ENCODE peak calls at places on chromosome 17, in nine cellular contexts. One of them, this sample, is unnamed.

GRCh38 chr17:81246679-81247338 is 7.7 kb downstream of the NDUFAF8 start:
- DNase-seq in thyroid gland: no peak
- DNase-seq in uterus: no peak
- DNase-seq in A549: no peak
- DNase-seq in pancreas: no peak
- DNase-seq in neuronal stem cell: no peak
- DNase-seq in heart right ventricle: peak; percentile 13
- DNase-seq in lower lobe of right lung: peak; percentile 44
- DNase-seq in mesenchymal stem cell: no peak
- DNase-seq in this sample: no peak

GRCh38 chr17:65530158-65530984 is 31.1 kb downstream of the AXIN2 start:
- DNase-seq in A549: no peak
- DNase-seq in neuronal stem cell: no peak
- DNase-seq in mesenchymal stem cell: no peak
- DNase-seq in lower lobe of right lung: no peak
- DNase-seq in uterus: no peak
- DNase-seq in pancreas: no peak
- DNase-seq in thyroid gland: peak; percentile 91
- DNase-seq in heart right ventricle: no peak
- DNase-seq in this sample: no peak

GRCh38 chr17:80261159-80261894 is 675 bp downstream of the RNF213 start:
- DNase-seq in neuronal stem cell: peak; percentile 79
- DNase-seq in thyroid gland: peak; percentile 66
- DNase-seq in lower lobe of right lung: peak; percentile 71
- DNase-seq in A549: peak; percentile 75
- DNase-seq in heart right ventricle: peak; percentile 66
- DNase-seq in uterus: peak; percentile 59
- DNase-seq in pancreas: peak; percentile 66
- DNase-seq in mesenchymal stem cell: peak; percentile 60
- DNase-seq in this sample: peak; percentile 49

GRCh38 chr17:63387941-63388340 is 58.2 kb downstream of the CYB561 start:
- DNase-seq in heart right ventricle: no peak
- DNase-seq in thyroid gland: no peak
- DNase-seq in mesenchymal stem cell: no peak
- DNase-seq in uterus: no peak
- DNase-seq in lower lobe of right lung: no peak
- DNase-seq in neuronal stem cell: no peak
- DNase-seq in pancreas: no peak
- DNase-seq in A549: no peak
- DNase-seq in this sample: no peak

GRCh38 chr17:915416-916201 is 64.0 kb downstream of the NXN start:
- DNase-seq in A549: no peak
- DNase-seq in lower lobe of right lung: no peak
- DNase-seq in uterus: no peak
- DNase-seq in thyroid gland: peak; percentile 44
- DNase-seq in neuronal stem cell: no peak
- DNase-seq in pancreas: no peak
- DNase-seq in mesenchymal stem cell: no peak
- DNase-seq in heart right ventricle: peak; percentile 30
- DNase-seq in this sample: no peak

GRCh38 chr17:22273308-22273707 is 581.0 kb downstream of the KCNJ18 start:
- DNase-seq in mesenchymal stem cell: no peak
- DNase-seq in neuronal stem cell: no peak
- DNase-seq in heart right ventricle: no peak
- DNase-seq in A549: no peak
- DNase-seq in lower lobe of right lung: no peak
- DNase-seq in pancreas: no peak
- DNase-seq in uterus: no peak
- DNase-seq in thyroid gland: no peak
- DNase-seq in this sample: no peak

GRCh38 chr17:51352798-51353197 is 92.5 kb downstream of the UTP18 start:
- DNase-seq in lower lobe of right lung: no peak
- DNase-seq in A549: no peak
- DNase-seq in thyroid gland: no peak
- DNase-seq in uterus: no peak
- DNase-seq in mesenchymal stem cell: no peak
- DNase-seq in pancreas: no peak
- DNase-seq in heart right ventricle: no peak
- DNase-seq in neuronal stem cell: no peak
- DNase-seq in this sample: no peak

GRCh38 chr17:73145641-73146040 is 19.2 kb upstream of the SSTR2 start:
- DNase-seq in uterus: no peak
- DNase-seq in mesenchymal stem cell: no peak
- DNase-seq in heart right ventricle: no peak
- DNase-seq in A549: no peak
- DNase-seq in lower lobe of right lung: no peak
- DNase-seq in pancreas: no peak
- DNase-seq in neuronal stem cell: no peak
- DNase-seq in thyroid gland: no peak
- DNase-seq in this sample: no peak

GRCh38 chr17:59811209-59811608 is 81.5 kb downstream of the TUBD1 start:
- DNase-seq in thyroid gland: no peak
- DNase-seq in pancreas: no peak
- DNase-seq in neuronal stem cell: no peak
- DNase-seq in mesenchymal stem cell: no peak
- DNase-seq in A549: no peak
- DNase-seq in uterus: no peak
- DNase-seq in heart right ventricle: no peak
- DNase-seq in lower lobe of right lung: no peak
- DNase-seq in this sample: no peak

GRCh38 chr17:45912319-45912718 is 18.0 kb downstream of the MAPT start:
- DNase-seq in thyroid gland: no peak
- DNase-seq in A549: no peak
- DNase-seq in lower lobe of right lung: no peak
- DNase-seq in neuronal stem cell: no peak
- DNase-seq in heart right ventricle: no peak
- DNase-seq in mesenchymal stem cell: no peak
- DNase-seq in pancreas: no peak
- DNase-seq in uterus: no peak
- DNase-seq in this sample: no peak

GRCh38 chr17:79125503-79125902 is 50.9 kb downstream of the ENGASE start:
- DNase-seq in uterus: no peak
- DNase-seq in thyroid gland: peak; percentile 40
- DNase-seq in lower lobe of right lung: no peak
- DNase-seq in A549: no peak
- DNase-seq in heart right ventricle: no peak
- DNase-seq in pancreas: no peak
- DNase-seq in mesenchymal stem cell: no peak
- DNase-seq in neuronal stem cell: no peak
- DNase-seq in this sample: no peak

GRCh38 chr17:81420769-81421462 is 25.7 kb downstream of the BAHCC1 start:
- DNase-seq in mesenchymal stem cell: no peak
- DNase-seq in heart right ventricle: peak; percentile 76
- DNase-seq in neuronal stem cell: no peak
- DNase-seq in uterus: peak; percentile 68
- DNase-seq in pancreas: peak; percentile 80
- DNase-seq in A549: no peak
- DNase-seq in thyroid gland: peak; percentile 84
- DNase-seq in lower lobe of right lung: peak; percentile 73
- DNase-seq in this sample: peak; percentile 82

GRCh38 chr17:1548032-1548431 is 14.6 kb downstream of the PITPNA start:
- DNase-seq in heart right ventricle: no peak
- DNase-seq in mesenchymal stem cell: no peak
- DNase-seq in uterus: no peak
- DNase-seq in pancreas: no peak
- DNase-seq in neuronal stem cell: no peak
- DNase-seq in A549: no peak
- DNase-seq in thyroid gland: no peak
- DNase-seq in lower lobe of right lung: no peak
- DNase-seq in this sample: no peak

GRCh38 chr17:27490391-27490790 is 34.1 kb downstream of the KSR1 start:
- DNase-seq in lower lobe of right lung: no peak
- DNase-seq in mesenchymal stem cell: no peak
- DNase-seq in heart right ventricle: no peak
- DNase-seq in A549: no peak
- DNase-seq in thyroid gland: no peak
- DNase-seq in neuronal stem cell: no peak
- DNase-seq in pancreas: no peak
- DNase-seq in uterus: no peak
- DNase-seq in this sample: no peak

GRCh38 chr17:77061711-77062110 is 79.1 kb upstream of the SEC14L1 start:
- DNase-seq in thyroid gland: peak; percentile 10
- DNase-seq in A549: no peak
- DNase-seq in uterus: no peak
- DNase-seq in pancreas: no peak
- DNase-seq in mesenchymal stem cell: no peak
- DNase-seq in heart right ventricle: no peak
- DNase-seq in neuronal stem cell: no peak
- DNase-seq in lower lobe of right lung: no peak
- DNase-seq in this sample: no peak

GRCh38 chr17:34916120-34916519 is 45.1 kb downstream of the CCT6B start:
- DNase-seq in thyroid gland: no peak
- DNase-seq in A549: no peak
- DNase-seq in neuronal stem cell: no peak
- DNase-seq in mesenchymal stem cell: no peak
- DNase-seq in uterus: no peak
- DNase-seq in pancreas: no peak
- DNase-seq in heart right ventricle: no peak
- DNase-seq in lower lobe of right lung: no peak
- DNase-seq in this sample: no peak

GRCh38 chr17:50785942-50786570 is 18.7 kb upstream of the ANKRD40CL start:
- DNase-seq in lower lobe of right lung: no peak
- DNase-seq in uterus: no peak
- DNase-seq in neuronal stem cell: no peak
- DNase-seq in thyroid gland: peak; percentile 52
- DNase-seq in mesenchymal stem cell: peak; percentile 70
- DNase-seq in A549: no peak
- DNase-seq in pancreas: peak; percentile 60
- DNase-seq in heart right ventricle: no peak
- DNase-seq in this sample: peak; percentile 29

GRCh38 chr17:68511254-68511670 is 968 bp upstream of the PRKAR1A start:
- DNase-seq in pancreas: no peak
- DNase-seq in lower lobe of right lung: no peak
- DNase-seq in neuronal stem cell: no peak
- DNase-seq in heart right ventricle: no peak
- DNase-seq in uterus: no peak
- DNase-seq in A549: peak; percentile 58
- DNase-seq in mesenchymal stem cell: peak; percentile 61
- DNase-seq in thyroid gland: no peak
- DNase-seq in this sample: no peak
- H3K4me3 ChIP-seq in pancreas: peak overlapping the region; percentile 90
- H3K4me3 ChIP-seq in lower lobe of right lung: peak overlapping the region; percentile 86
- H3K4me3 ChIP-seq in neuronal stem cell: peak overlapping the region; percentile 91
- H3K4me3 ChIP-seq in heart right ventricle: peak overlapping the region; percentile 89
- H3K4me3 ChIP-seq in uterus: peak overlapping the region; percentile 75
- H3K4me3 ChIP-seq in A549: peak overlapping the region; percentile 80
- H3K4me3 ChIP-seq in mesenchymal stem cell: peak overlapping the region; percentile 91
- H3K4me3 ChIP-seq in thyroid gland: peak overlapping the region; percentile 92
- H3K4me3 ChIP-seq in this sample: peak overlapping the region; percentile 83

GRCh38 chr17:55587608-55588139 is 76.4 kb upstream of the SMIM36 start:
- DNase-seq in A549: no peak
- DNase-seq in thyroid gland: no peak
- DNase-seq in lower lobe of right lung: no peak
- DNase-seq in uterus: peak; percentile 70
- DNase-seq in heart right ventricle: peak; percentile 24
- DNase-seq in mesenchymal stem cell: peak; percentile 82
- DNase-seq in pancreas: no peak
- DNase-seq in neuronal stem cell: no peak
- DNase-seq in this sample: no peak
- H3K9me3 ChIP-seq in A549: no peaks in the 10 kb centered on the region
- H3K9me3 ChIP-seq in thyroid gland: no peaks in the 10 kb centered on the region
- H3K9me3 ChIP-seq in lower lobe of right lung: no peaks in the 10 kb centered on the region
- H3K9me3 ChIP-seq in uterus: no peaks in the 10 kb centered on the region
- H3K9me3 ChIP-seq in heart right ventricle: no peaks in the 10 kb centered on the region
- H3K9me3 ChIP-seq in mesenchymal stem cell: no peaks in the 10 kb centered on the region
- H3K9me3 ChIP-seq in pancreas: no peaks in the 10 kb centered on the region
- H3K9me3 ChIP-seq in neuronal stem cell: no peaks in the 10 kb centered on the region
- H3K9me3 ChIP-seq in this sample: no peaks in the 10 kb centered on the region

GRCh38 chr17:82547981-82548380 is 28.4 kb downstream of the FOXK2 start:
- DNase-seq in thyroid gland: no peak
- DNase-seq in mesenchymal stem cell: no peak
- DNase-seq in lower lobe of right lung: no peak
- DNase-seq in neuronal stem cell: no peak
- DNase-seq in A549: no peak
- DNase-seq in pancreas: no peak
- DNase-seq in heart right ventricle: no peak
- DNase-seq in uterus: no peak
- DNase-seq in this sample: no peak

GRCh38 chr17:82548681-82549303 is 29.3 kb downstream of the FOXK2 start:
- DNase-seq in thyroid gland: peak; percentile 67
- DNase-seq in heart right ventricle: no peak
- DNase-seq in A549: no peak
- DNase-seq in lower lobe of right lung: peak; percentile 62
- DNase-seq in mesenchymal stem cell: no peak
- DNase-seq in pancreas: no peak
- DNase-seq in neuronal stem cell: no peak
- DNase-seq in uterus: peak; percentile 47
- DNase-seq in this sample: no peak

GRCh38 chr17:82553210-82553930 is 33.8 kb downstream of the FOXK2 start:
- DNase-seq in lower lobe of right lung: no peak
- DNase-seq in pancreas: peak; percentile 63
- DNase-seq in mesenchymal stem cell: no peak
- DNase-seq in uterus: no peak
- DNase-seq in thyroid gland: no peak
- DNase-seq in heart right ventricle: no peak
- DNase-seq in A549: no peak
- DNase-seq in neuronal stem cell: no peak
- DNase-seq in this sample: no peak

GRCh38 chr17:82551779-82552457 is 32.4 kb downstream of the FOXK2 start:
- DNase-seq in pancreas: peak; percentile 68
- DNase-seq in lower lobe of right lung: peak; percentile 89
- DNase-seq in uterus: peak; percentile 78
- DNase-seq in mesenchymal stem cell: peak; percentile 69
- DNase-seq in A549: peak; percentile 96
- DNase-seq in neuronal stem cell: no peak
- DNase-seq in heart right ventricle: peak; percentile 65
- DNase-seq in thyroid gland: peak; percentile 84
- DNase-seq in this sample: peak; percentile 81

GRCh38 chr17:82552580-82552979 is 33.0 kb downstream of the FOXK2 start:
- DNase-seq in lower lobe of right lung: no peak
- DNase-seq in pancreas: no peak
- DNase-seq in heart right ventricle: no peak
- DNase-seq in neuronal stem cell: no peak
- DNase-seq in A549: no peak
- DNase-seq in thyroid gland: no peak
- DNase-seq in uterus: no peak
- DNase-seq in mesenchymal stem cell: no peak
- DNase-seq in this sample: no peak
- H3K27ac ChIP-seq in lower lobe of right lung: no peak overlapping the region
- H3K27ac ChIP-seq in pancreas: no peak overlapping the region
- H3K27ac ChIP-seq in heart right ventricle: peak overlapping the region; percentile 39
- H3K27ac ChIP-seq in neuronal stem cell: no peak overlapping the region
- H3K27ac ChIP-seq in A549: no peak overlapping the region
- H3K27ac ChIP-seq in thyroid gland: no peak overlapping the region
- H3K27ac ChIP-seq in uterus: peak overlapping the region; percentile 86
- H3K27ac ChIP-seq in mesenchymal stem cell: no peak overlapping the region
- H3K27ac ChIP-seq in this sample: peak overlapping the region; percentile 57

DNA sequence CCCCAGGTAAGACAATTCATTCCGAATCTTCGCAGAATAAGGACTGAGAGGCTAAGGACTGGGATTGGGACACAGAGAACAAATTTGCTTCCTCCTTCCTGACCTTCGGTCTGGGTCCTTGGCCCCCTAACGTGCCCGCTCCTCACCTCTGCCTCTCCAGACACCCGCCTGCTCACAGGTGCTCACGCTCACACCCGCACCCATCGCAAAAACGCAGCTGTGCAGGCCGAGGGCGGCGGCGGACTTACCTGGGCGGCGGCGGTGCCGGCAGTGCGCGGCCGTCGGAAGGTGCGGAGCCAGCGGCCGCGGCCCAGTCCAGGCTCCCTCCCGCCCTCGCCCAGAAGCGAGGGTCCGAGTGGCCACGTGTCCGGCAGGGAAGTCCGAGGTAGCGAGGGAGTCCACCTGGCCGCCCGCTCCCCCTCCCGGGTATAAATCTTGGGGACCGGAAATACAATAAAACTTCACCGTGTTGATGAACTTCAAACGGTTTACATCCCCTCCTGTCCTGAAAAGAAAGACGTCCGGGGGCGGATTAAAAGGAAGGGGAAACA is 7.2 kb upstream of the HOXB9 start:
- DNase-seq in heart right ventricle: no peak
- DNase-seq in thyroid gland: no peak
- DNase-seq in pancreas: no peak
- DNase-seq in uterus: no peak
- DNase-seq in A549: no peak
- DNase-seq in lower lobe of right lung: no peak
- DNase-seq in mesenchymal stem cell: no peak
- DNase-seq in neuronal stem cell: no peak
- DNase-seq in this sample: no peak
- H3K4me3 ChIP-seq in heart right ventricle: no peak overlapping the region
- H3K4me3 ChIP-seq in thyroid gland: no peak overlapping the region
- H3K4me3 ChIP-seq in pancreas: no peak overlapping the region
- H3K4me3 ChIP-seq in uterus: no peak overlapping the region
- H3K4me3 ChIP-seq in A549: no peak overlapping the region
- H3K4me3 ChIP-seq in lower lobe of right lung: no peak overlapping the region
- H3K4me3 ChIP-seq in mesenchymal stem cell: peak overlapping the region; percentile 61
- H3K4me3 ChIP-seq in neuronal stem cell: no peak overlapping the region
- H3K4me3 ChIP-seq in this sample: peak overlapping the region; percentile 12

This sample was measured in stomach.